ENCODE peak calls at places on chromosomes 16 and 17, in five cellular contexts. J, R, G, Z and B are unnamed samples.
A peak's percentile ranks its signal among the peaks of the same experiment; 100 is the strongest.

GRCh38 chr16:78210305-78210704 is 110.9 kb downstream of the WWOX start:
- DNase-seq in R (no peak), J (no peak), Z (no peak), G (peak; percentile 21), B (no peak)

GRCh38 chr17:39937462-39937861 is 9.9 kb downstream of the LRRC3C start:
- DNase-seq in G (no peak), J (no peak), Z (no peak), R (no peak), B (no peak)

GRCh38 chr16:16001856-16002255 is 52.4 kb downstream of the ABCC1 start:
- DNase-seq in J (no peak), Z (no peak), G (no peak), R (peak; percentile 51), B (no peak)

GRCh38 chr16:74998481-74999207 is at the start of gene ZNRF1:
- DNase-seq in J (peak; percentile 88), R (peak; percentile 79), Z (peak; percentile 86), G (peak; percentile 92), B (peak; percentile 64)

GRCh38 chr17:2364132-2365116 is 27.1 kb downstream of the SGSM2 start:
- DNase-seq in R (no peak), Z (no peak), J (no peak), G (no peak), B (no peak)

GRCh38 chr17:50550661-50551432 is 3.9 kb downstream of the SPATA20 start:
- DNase-seq in G (peak; percentile 95), Z (peak; percentile 94), R (peak; percentile 85), J (peak; percentile 90), B (peak; percentile 73)

GRCh38 chr16:50669741-50670140 is 11.4 kb downstream of the SNX20 start:
- DNase-seq in J (no peak), Z (no peak), R (no peak), G (no peak), B (no peak)

GRCh38 chr17:77264617-77265230 is 124.0 kb downstream of the SEC14L1 start:
- DNase-seq in G (no peak), J (no peak), R (no peak), Z (no peak), B (no peak)

GRCh38 chr17:1713878-1714487 is 3.8 kb upstream of the TLCD2 start:
- DNase-seq in G (peak; percentile 92), J (peak; percentile 64), R (peak; percentile 67), Z (peak; percentile 61), B (no peak)

GRCh38 chr17:48555616-48556533 is 11.0 kb upstream of the HOXB2 start:
- DNase-seq in R (no peak), J (no peak), G (no peak), Z (peak; percentile 46), B (no peak)

GRCh38 chr16:43294-43693 is 10.1 kb downstream of the POLR3K start:
- DNase-seq in G (no peak), J (no peak), Z (no peak), R (no peak), B (no peak)

GRCh38 chr16:68754117-68754792 is 17.2 kb downstream of the CDH1 start:
- DNase-seq in J (no peak), Z (no peak), G (no peak), R (no peak), B (peak; percentile 62)

GRCh38 chr16:68760671-68761275 is 23.7 kb downstream of the CDH1 start:
- DNase-seq in J (no peak), G (no peak), Z (peak; percentile 20), R (peak; percentile 69), B (no peak)

GRCh38 chr16:68752602-68753001 is 15.5 kb downstream of the CDH1 start:
- DNase-seq in G (no peak), R (no peak), J (no peak), Z (no peak), B (no peak)

GRCh38 chr16:68759062-68759461 is 22.0 kb downstream of the CDH1 start:
- DNase-seq in J (no peak), R (no peak), G (no peak), Z (no peak), B (no peak)

GRCh38 chr16:68756250-68757051 is 19.4 kb downstream of the CDH1 start:
- DNase-seq in Z (peak; percentile 40), J (no peak), G (no peak), R (peak; percentile 90), B (peak; percentile 93)
- H3K27ac ChIP-seq in Z (no peak overlapping the region), J (no peak overlapping the region), G (peak overlapping the region; percentile 76), R (peak overlapping the region; percentile 80), B (peak overlapping the region; percentile 86)

DNA sequence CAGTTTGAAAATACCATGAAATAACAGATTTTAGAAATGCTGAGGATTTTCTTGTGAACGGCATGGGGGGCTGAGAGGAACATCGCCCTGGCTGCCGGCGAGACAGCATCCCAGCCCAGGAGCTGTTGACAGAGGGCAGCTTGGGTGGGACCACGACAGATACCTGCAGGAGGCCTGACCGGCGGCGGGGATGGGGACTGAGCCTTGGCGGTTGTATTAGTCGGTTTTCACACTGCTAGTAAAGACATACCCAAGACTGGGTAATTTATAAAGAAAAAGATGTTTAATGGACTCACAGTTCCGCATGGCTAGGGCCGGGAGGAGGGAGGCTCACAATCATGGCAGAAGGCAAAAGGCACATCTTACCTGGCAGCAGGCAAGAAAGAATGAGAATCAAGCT is 82.3 kb upstream of the DNAH17 start:
- DNase-seq in J (no peak), G (no peak), Z (no peak), R (no peak), B (peak; percentile 24)
- TF ChIP-seq CTCF in J (no peak), G (no peak), Z (no peak), R (no peak), B (no peak)

DNA sequence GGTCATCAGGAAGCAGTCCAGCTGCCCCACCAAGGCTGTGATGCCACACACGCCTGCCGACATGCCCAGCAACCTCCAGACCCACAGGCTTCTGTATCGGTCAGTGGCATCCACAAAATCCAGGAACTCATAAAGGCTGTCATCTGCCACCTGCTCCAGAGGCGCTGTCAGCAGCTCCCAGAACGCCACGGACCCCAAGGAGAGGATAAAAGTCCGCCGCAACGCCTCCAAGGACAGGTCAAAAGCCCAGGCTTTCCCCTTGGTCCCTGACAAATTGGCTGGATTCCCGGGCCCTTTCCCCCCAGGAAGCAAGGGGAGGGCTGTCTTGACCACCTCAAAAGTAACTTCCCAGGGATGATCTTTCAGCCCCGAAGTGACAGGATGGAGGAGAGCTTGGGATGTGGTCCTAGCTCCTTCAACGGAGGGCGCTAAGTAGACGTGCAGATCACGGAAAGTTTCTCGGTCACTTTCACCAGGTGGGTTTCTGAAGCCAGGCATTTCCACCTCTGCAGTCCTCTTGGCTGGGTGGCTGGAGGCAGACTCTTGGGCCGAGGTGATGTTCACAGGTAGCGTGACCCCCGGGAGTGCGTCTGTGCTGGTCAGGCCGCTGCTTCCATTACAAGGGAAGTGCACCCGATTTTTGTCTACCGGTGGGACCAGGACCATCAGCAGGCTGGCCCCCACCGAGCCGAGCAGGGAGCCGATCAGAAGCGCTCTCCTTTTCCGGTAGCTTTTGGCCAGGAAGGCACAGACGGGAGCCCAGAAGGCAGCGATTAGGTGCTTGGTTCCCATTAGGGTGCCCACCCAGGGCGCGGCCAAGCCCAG is 777 bp downstream of the MFSD6L start:
- DNase-seq in Z (no peak), G (peak; percentile 42), R (no peak), J (no peak), B (no peak)
- H3K4me3 ChIP-seq in Z (peak overlapping the region; percentile 8), G (peak overlapping the region; percentile 77), R (peak overlapping the region; percentile 37), J (no peak overlapping the region), B (no peak overlapping the region)

GRCh38 chr17:32141690-32142037 is 638 bp upstream of the RHOT1 start:
- DNase-seq in Z (no peak), R (no peak), J (no peak), G (no peak), B (no peak)

GRCh38 chr17:32142038-32142856 is at the start of gene RHOT1:
- DNase-seq in J (peak; percentile 75), Z (peak; percentile 86), R (peak; percentile 81), G (peak; percentile 86), B (peak; percentile 77)

GRCh38 chr17:32136856-32137255 is 5.4 kb upstream of the RHOT1 start:
- DNase-seq in Z (peak; percentile 17), J (no peak), R (no peak), G (no peak), B (no peak)
- H3K27ac ChIP-seq in Z (peak overlapping the region; percentile 16), J (no peak overlapping the region), R (no peak overlapping the region), G (no peak overlapping the region), B (peak overlapping the region; percentile 48)

GRCh38 chr16:85591381-85591780 is 21.7 kb upstream of the GSE1 start:
- DNase-seq in J (no peak), Z (no peak), R (no peak), G (peak; percentile 10), B (no peak)

GRCh38 chr16:85595299-85595661 is 17.8 kb upstream of the GSE1 start:
- DNase-seq in R (no peak), J (no peak), Z (no peak), G (no peak), B (no peak)

GRCh38 chr16:85592700-85593502 is 20.2 kb upstream of the GSE1 start:
- DNase-seq in Z (no peak), R (no peak), J (no peak), G (no peak), B (no peak)

GRCh38 chr16:85594621-85595298 is 18.4 kb upstream of the GSE1 start:
- DNase-seq in J (no peak), G (no peak), Z (no peak), R (no peak), B (no peak)

DNA sequence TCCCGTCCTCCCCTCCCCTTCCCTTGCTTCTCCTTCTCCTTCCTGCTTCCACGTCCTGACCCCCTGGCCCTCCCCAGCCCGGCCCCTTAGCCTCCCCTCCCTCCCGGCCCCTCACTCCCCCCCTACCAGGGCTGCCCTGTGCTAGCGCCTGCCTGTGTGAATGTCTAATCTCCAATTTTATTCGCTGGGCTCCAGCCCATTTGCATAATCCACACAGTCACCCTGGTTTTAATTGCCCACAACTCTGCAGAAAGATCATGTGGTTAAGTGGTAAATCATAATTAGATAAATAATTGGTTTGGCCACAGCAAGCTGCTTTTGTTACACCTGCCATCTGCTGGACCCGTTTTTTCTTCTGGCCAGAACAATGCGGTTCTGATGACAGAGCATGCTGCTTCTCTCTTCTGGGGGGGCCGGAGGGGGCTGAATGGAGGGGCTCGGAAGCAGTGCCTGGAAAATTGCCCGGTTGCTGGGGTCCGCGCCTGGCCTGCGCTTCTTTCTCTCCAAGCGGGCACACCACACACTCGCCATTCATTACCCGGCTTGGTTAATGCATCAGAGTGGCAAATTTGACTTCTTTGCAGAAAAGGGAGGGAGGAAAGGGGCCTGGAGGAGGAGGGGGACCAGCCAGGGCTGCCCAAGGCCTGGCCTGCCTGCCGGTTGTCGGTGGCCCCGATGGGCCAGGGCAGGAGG is 19.5 kb upstream of the GSE1 start:
- DNase-seq in G (no peak), J (no peak), R (no peak), Z (no peak), B (no peak)
- TF ChIP-seq CTCF in G (no peak), J (no peak), R (no peak), Z (no peak), B (no peak)

DNA sequence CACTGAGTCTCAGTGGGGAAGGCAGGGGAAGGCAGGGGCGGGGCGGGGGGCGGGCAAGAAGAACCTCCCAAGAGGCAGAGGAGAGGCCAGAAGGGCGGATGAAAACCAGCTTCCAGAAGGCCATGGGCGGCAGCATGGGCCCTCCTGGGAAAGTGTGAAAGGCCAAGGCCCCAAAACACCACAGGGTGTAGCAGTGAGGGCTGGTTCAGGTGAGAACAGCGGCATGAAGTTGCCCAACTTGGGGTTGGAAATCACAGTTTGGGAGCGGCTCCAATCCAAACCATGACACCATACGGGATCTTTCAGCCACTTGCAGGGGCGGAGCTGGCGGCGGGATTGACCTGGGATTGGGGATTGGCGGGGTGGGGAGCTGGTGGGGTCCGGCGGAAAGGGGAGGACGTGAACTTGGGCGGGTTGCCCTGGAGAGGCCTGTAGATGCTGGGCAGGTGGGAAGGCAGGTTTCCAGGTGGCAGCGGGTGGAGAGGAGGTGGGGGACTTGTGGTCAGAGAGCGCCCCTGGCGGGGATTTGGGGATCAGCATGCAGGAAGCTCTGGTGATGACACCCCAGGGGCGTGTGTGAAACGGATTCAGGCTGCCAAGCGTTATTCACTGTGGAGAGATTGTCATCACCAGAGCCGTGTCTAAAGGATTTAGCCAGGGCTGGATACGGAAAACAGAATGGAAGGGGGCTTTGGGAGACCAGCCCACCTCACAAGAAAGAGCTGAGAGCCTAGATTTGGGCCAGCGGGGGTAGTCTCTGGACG is 80.9 kb downstream of the ARHGAP23 start:
- DNase-seq in R (peak; percentile 77), Z (peak; percentile 93), J (peak; percentile 82), G (peak; percentile 99), B (peak; percentile 77)
- H3K4me3 ChIP-seq in R (no peak overlapping the region), Z (peak overlapping the region; percentile 11), J (no peak overlapping the region), G (peak overlapping the region; percentile 61), B (peak overlapping the region; percentile 36)